ENCODE peak calls at places on chromosome 6, in eight cellular contexts. C is uterus, K is cardiac muscle cell, Z is fibroblast of pulmonary artery, F is omental fat pad, X is OCI-LY7, B is RWPE1, S is left lung. R is an unnamed sample.

GRCh38 chr6:49269190-49269589 is 193.9 kb downstream of the MMUT start:
- DNase-seq in S (no peak), C (no peak), F (no peak), B (peak; percentile 36), Z (peak; percentile 14), X (no peak), K (no peak), R (no peak)

GRCh38 chr6:122081921-122082320 is 317.5 kb upstream of the HSF2 start:
- DNase-seq in K (no peak), F (no peak), Z (no peak), C (no peak), B (no peak), S (no peak), X (no peak), R (no peak)

GRCh38 chr6:148223424-148223842 is 119.2 kb upstream of the SASH1 start:
- DNase-seq in F (no peak), K (no peak), S (no peak), C (no peak), B (peak; percentile 27), Z (peak; percentile 28), X (no peak), R (no peak)

GRCh38 chr6:24960991-24961475 is 25.3 kb upstream of the RIPOR2 start:
- DNase-seq in C (peak; percentile 94), F (no peak), X (no peak), K (no peak), S (no peak), B (no peak), Z (no peak), R (no peak)

GRCh38 chr6:49284134-49284533 is 178.9 kb downstream of the MMUT start:
- DNase-seq in C (no peak), B (no peak), F (no peak), Z (no peak), S (no peak), K (no peak), X (no peak), R (no peak)

GRCh38 chr6:157314705-157315321 is 8.5 kb downstream of the TMEM242 start:
- DNase-seq in F (no peak), S (no peak), K (peak; percentile 86), Z (peak; percentile 88), B (peak; percentile 72), C (no peak), X (peak; percentile 81), R (no peak)

GRCh38 chr6:37489697-37490336 is 9.9 kb downstream of the CCDC167 start:
- DNase-seq in S (no peak), X (peak; percentile 30), B (no peak), F (no peak), C (no peak), Z (no peak), K (no peak), R (no peak)

GRCh38 chr6:168782211-168782729 is 341.3 kb downstream of the SMOC2 start:
- DNase-seq in C (no peak), X (no peak), F (no peak), K (no peak), Z (no peak), S (no peak), B (no peak), R (no peak)

GRCh38 chr6:98924647-98925046 is 23.1 kb downstream of the FBXL4 start:
- DNase-seq in S (no peak), B (no peak), C (no peak), F (no peak), Z (no peak), X (no peak), K (no peak), R (no peak)

GRCh38 chr6:82875573-82876185 is 190.0 kb downstream of the UBE3D start:
- DNase-seq in S (no peak), K (peak; percentile 36), Z (peak; percentile 63), B (peak; percentile 91), F (no peak), X (no peak), C (no peak), R (no peak)

GRCh38 chr6:150631283-150631981 is 31.7 kb downstream of the PLEKHG1 start:
- DNase-seq in K (no peak), B (no peak), F (no peak), X (no peak), Z (no peak), S (no peak), C (no peak), R (no peak)

GRCh38 chr6:50098306-50098705 is 48.6 kb upstream of the DEFB112 start:
- DNase-seq in K (no peak), Z (no peak), X (no peak), F (no peak), S (no peak), C (no peak), B (no peak), R (no peak)

GRCh38 chr6:6469074-6469473 is 119.4 kb upstream of the LY86 start:
- DNase-seq in F (no peak), X (no peak), C (no peak), K (no peak), S (no peak), Z (no peak), B (peak; percentile 59), R (no peak)

GRCh38 chr6:1606533-1607235 is 3.0 kb upstream of the FOXC1 start:
- DNase-seq in Z (no peak), C (no peak), F (no peak), K (no peak), X (no peak), B (no peak), S (no peak), R (no peak)

GRCh38 chr6:46312657-46313056 is 141.9 kb upstream of the ENPP5 start:
- DNase-seq in S (no peak), Z (no peak), K (no peak), F (no peak), B (no peak), C (no peak), X (no peak), R (no peak)

GRCh38 chr6:109130065-109130464 is 34.8 kb downstream of the CEP57L1 start:
- DNase-seq in F (no peak), K (no peak), C (no peak), Z (no peak), S (no peak), X (no peak), B (no peak), R (no peak)

GRCh38 chr6:37177083-37177949 is 7.4 kb downstream of the PIM1 start:
- DNase-seq in B (no peak), S (no peak), Z (no peak), F (no peak), X (peak; percentile 32), K (peak; percentile 41), C (no peak), R (no peak)

GRCh38 chr6:37068523-37069270 is 63.2 kb downstream of the FGD2 start:
- DNase-seq in Z (no peak), K (no peak), C (no peak), X (no peak), F (no peak), S (no peak), B (no peak), R (no peak)

GRCh38 chr6:113776998-113777397 is 80.1 kb upstream of the MARCKS start:
- DNase-seq in B (no peak), F (no peak), S (no peak), C (no peak), K (peak; percentile 46), Z (peak; percentile 67), X (no peak), R (no peak)

GRCh38 chr6:89411019-89411268 is 1.1 kb downstream of the RRAGD start:
- DNase-seq in X (peak; percentile 24), C (peak; percentile 20), F (no peak), Z (no peak), B (no peak), K (no peak), S (no peak), R (no peak)

GRCh38 chr6:80321011-80321410 is 214.5 kb downstream of the BCKDHB start:
- DNase-seq in B (no peak), C (no peak), K (no peak), Z (no peak), F (no peak), X (no peak), S (no peak), R (no peak)

GRCh38 chr6:5201271-5201670 is 59.5 kb downstream of the LYRM4 start:
- DNase-seq in S (no peak), K (no peak), X (no peak), B (no peak), F (no peak), Z (no peak), C (no peak), R (no peak)

GRCh38 chr6:29505808-29506207 is 18.1 kb upstream of the MAS1L start:
- DNase-seq in F (no peak), Z (no peak), B (no peak), S (no peak), K (no peak), X (no peak), C (no peak), R (no peak)

GRCh38 chr6:5606546-5606945 is 345.2 kb downstream of the FARS2 start:
- DNase-seq in B (no peak), C (no peak), X (no peak), S (no peak), F (no peak), K (no peak), Z (no peak), R (no peak)

GRCh38 chr6:151431336-151431735 is 20.6 kb downstream of the RMND1 start:
- DNase-seq in X (no peak), Z (no peak), F (no peak), S (no peak), C (no peak), K (no peak), B (no peak), R (no peak)

GRCh38 chr6:160979063-160979708 is 12.4 kb upstream of the MAP3K4 start:
- DNase-seq in Z (peak; percentile 23), K (peak; percentile 61), C (peak; percentile 20), B (no peak), F (no peak), X (no peak), S (no peak), R (no peak)
- TF ChIP-seq CTCF in Z (no peak), K (no peak), C (no peak), B (no peak), F (no peak), X (no peak), S (no peak), R (no peak)

GRCh38 chr6:166405416-166405815 is 22.7 kb upstream of the MPC1 start:
- DNase-seq in F (no peak), K (no peak), S (no peak), Z (no peak), B (no peak), C (no peak), X (no peak), R (no peak)
- TF ChIP-seq CTCF in F (no peak), K (no peak), S (no peak), Z (no peak), B (no peak), C (no peak), X (no peak), R (no peak)

DNA sequence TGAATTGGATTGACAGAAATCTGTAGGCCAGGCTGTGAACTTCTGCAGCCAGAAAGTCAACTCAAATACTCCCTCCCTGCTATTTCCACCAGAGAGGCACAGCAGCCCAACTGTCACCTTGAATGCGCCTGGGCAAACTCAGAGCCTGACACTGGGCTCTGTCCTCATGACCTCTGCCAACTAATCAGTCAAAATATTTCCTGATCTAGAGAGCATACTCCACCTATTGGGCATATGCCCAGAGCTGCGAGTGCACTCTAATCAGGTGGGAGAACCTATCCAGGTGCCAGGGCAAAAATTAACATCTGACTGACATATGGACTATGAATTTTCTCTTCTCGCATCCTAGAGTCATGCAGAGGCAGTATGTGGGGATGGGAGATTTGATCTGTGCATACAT is 406.3 kb upstream of the RUNX2 start:
- DNase-seq in F (no peak), B (peak; percentile 5), C (no peak), Z (no peak), S (peak; percentile 47), K (no peak), X (no peak), R (no peak)
- TF ChIP-seq CTCF in F (no peak), B (no peak), C (no peak), Z (no peak), S (no peak), K (no peak), X (no peak), R (no peak)

GRCh38 chr6:142566628-142567396 is 265.0 kb downstream of the ADGRG6 start:
- DNase-seq in S (no peak), K (peak; percentile 71), C (no peak), Z (peak; percentile 71), B (peak; percentile 52), F (peak; percentile 36), X (peak; percentile 43), R (no peak)
- TF ChIP-seq CTCF in S (peak; percentile 84), K (peak; percentile 92), C (peak; percentile 61), Z (peak; percentile 97), B (peak; percentile 91), F (no peak), X (peak; percentile 90), R (peak; percentile 61)

R was measured in D721Med.